ENCODE peak calls at places on chromosomes 4 and X, in five cellular contexts. One of them, this sample, is unnamed.

GRCh38 chr4:56630876-56631666 is 50.0 kb downstream of the HOPX start:
- DNase-seq in AG10803: peak
- DNase-seq in A549: no peak
- DNase-seq in AG04450: no peak
- DNase-seq in esophagus muscularis mucosa: no peak
- DNase-seq in this sample: no peak

GRCh38 chr4:68361146-68361589 is 11.3 kb upstream of the YTHDC1 start:
- DNase-seq in AG10803: peak
- DNase-seq in A549: no peak
- DNase-seq in AG04450: no peak
- DNase-seq in esophagus muscularis mucosa: no peak
- DNase-seq in this sample: peak

GRCh38 chrX:9729161-9729885 is 36.3 kb downstream of the GPR143 start:
- DNase-seq in AG10803: peak
- DNase-seq in A549: no peak
- DNase-seq in AG04450: no peak
- DNase-seq in esophagus muscularis mucosa: no peak
- DNase-seq in this sample: peak

GRCh38 chr4:22473268-22473667 is 42.6 kb downstream of the ADGRA3 start:
- DNase-seq in AG10803: peak
- DNase-seq in A549: no peak
- DNase-seq in AG04450: no peak
- DNase-seq in esophagus muscularis mucosa: no peak
- DNase-seq in this sample: peak

GRCh38 chrX:152993933-152994332 is at the start of gene PNMA5:
- DNase-seq in AG10803: no peak
- DNase-seq in A549: no peak
- DNase-seq in AG04450: no peak
- DNase-seq in esophagus muscularis mucosa: no peak
- DNase-seq in this sample: no peak

GRCh38 chr4:7635435-7635834 is 200.7 kb upstream of the PSAPL1 start:
- DNase-seq in AG10803: no peak
- DNase-seq in A549: no peak
- DNase-seq in AG04450: no peak
- DNase-seq in esophagus muscularis mucosa: no peak
- DNase-seq in this sample: no peak

GRCh38 chr4:93791570-93792195 is 36.9 kb upstream of the ATOH1 start:
- DNase-seq in AG10803: peak
- DNase-seq in A549: peak
- DNase-seq in AG04450: peak
- DNase-seq in esophagus muscularis mucosa: no peak
- DNase-seq in this sample: peak

GRCh38 chr4:52241916-52242315 is 190.8 kb downstream of the SPATA18 start:
- DNase-seq in AG10803: peak
- DNase-seq in A549: no peak
- DNase-seq in AG04450: no peak
- DNase-seq in esophagus muscularis mucosa: no peak
- DNase-seq in this sample: peak

GRCh38 chr4:128145727-128146126 is 84.6 kb downstream of the LARP1B start:
- DNase-seq in AG10803: no peak
- DNase-seq in A549: no peak
- DNase-seq in AG04450: no peak
- DNase-seq in esophagus muscularis mucosa: no peak
- DNase-seq in this sample: no peak

GRCh38 chr4:31518796-31519250 is 798.7 kb downstream of the PCDH7 start:
- DNase-seq in AG10803: peak
- DNase-seq in A549: no peak
- DNase-seq in AG04450: no peak
- DNase-seq in esophagus muscularis mucosa: no peak
- DNase-seq in this sample: peak

GRCh38 chr4:127580891-127581290 is 51.9 kb upstream of the INTU start:
- DNase-seq in AG10803: no peak
- DNase-seq in A549: no peak
- DNase-seq in AG04450: no peak
- DNase-seq in esophagus muscularis mucosa: no peak
- DNase-seq in this sample: no peak

GRCh38 chrX:116657071-116657470 is 194.3 kb upstream of the CT83 start:
- DNase-seq in AG10803: no peak
- DNase-seq in A549: no peak
- DNase-seq in AG04450: no peak
- DNase-seq in esophagus muscularis mucosa: no peak
- DNase-seq in this sample: no peak

GRCh38 chrX:152212969-152213368 is 74.6 kb upstream of the MAGEA10 start:
- DNase-seq in AG10803: no peak
- DNase-seq in A549: no peak
- DNase-seq in AG04450: no peak
- DNase-seq in esophagus muscularis mucosa: no peak
- DNase-seq in this sample: no peak

GRCh38 chrX:154443479-154443910 is 446 bp upstream of the FAM50A start:
- DNase-seq in AG10803: no peak
- DNase-seq in A549: no peak
- DNase-seq in AG04450: no peak
- DNase-seq in esophagus muscularis mucosa: no peak
- DNase-seq in this sample: peak

GRCh38 chrX:1249101-1249887 is 19.3 kb upstream of the CSF2RA start:
- DNase-seq in AG10803: peak
- DNase-seq in A549: no peak
- DNase-seq in AG04450: no peak
- DNase-seq in esophagus muscularis mucosa: no peak
- DNase-seq in this sample: peak

GRCh38 chr4:140156529-140157171 is 2.7 kb upstream of the MAML3 start:
- DNase-seq in AG10803: peak
- DNase-seq in A549: no peak
- DNase-seq in AG04450: no peak
- DNase-seq in esophagus muscularis mucosa: no peak
- DNase-seq in this sample: no peak

GRCh38 chr4:109588176-109588575 is 28.1 kb downstream of the MCUB start:
- DNase-seq in AG10803: no peak
- DNase-seq in A549: no peak
- DNase-seq in AG04450: no peak
- DNase-seq in esophagus muscularis mucosa: no peak
- DNase-seq in this sample: no peak

GRCh38 chr4:139918591-139918990 is 235.4 kb downstream of the MAML3 start:
- DNase-seq in AG10803: no peak
- DNase-seq in A549: no peak
- DNase-seq in AG04450: no peak
- DNase-seq in esophagus muscularis mucosa: peak
- DNase-seq in this sample: no peak

GRCh38 chrX:130758072-130758471 is 144.9 kb downstream of the ENOX2 start:
- DNase-seq in AG10803: no peak
- DNase-seq in A549: no peak
- DNase-seq in AG04450: no peak
- DNase-seq in esophagus muscularis mucosa: no peak
- DNase-seq in this sample: no peak

GRCh38 chrX:123971963-123972362 is 10.5 kb downstream of the STAG2 start:
- DNase-seq in AG10803: no peak
- DNase-seq in A549: no peak
- DNase-seq in AG04450: no peak
- DNase-seq in esophagus muscularis mucosa: no peak
- DNase-seq in this sample: peak

GRCh38 chrX:5829469-5829868 is 399.2 kb downstream of the NLGN4X start:
- DNase-seq in AG10803: no peak
- DNase-seq in A549: no peak
- DNase-seq in AG04450: no peak
- DNase-seq in esophagus muscularis mucosa: no peak
- DNase-seq in this sample: no peak

GRCh38 chrX:53073115-53073581 is 9.0 kb upstream of the TSPYL2 start:
- DNase-seq in AG10803: no peak
- DNase-seq in A549: no peak
- DNase-seq in AG04450: no peak
- DNase-seq in esophagus muscularis mucosa: no peak
- DNase-seq in this sample: no peak

GRCh38 chr4:88672987-88673386 is 24.6 kb downstream of the NAP1L5 start:
- DNase-seq in AG10803: peak
- DNase-seq in A549: no peak
- DNase-seq in AG04450: no peak
- DNase-seq in esophagus muscularis mucosa: no peak
- DNase-seq in this sample: peak

GRCh38 chr4:95728145-95728544 is 111.7 kb upstream of the PDHA2 start:
- DNase-seq in AG10803: no peak
- DNase-seq in A549: no peak
- DNase-seq in AG04450: no peak
- DNase-seq in esophagus muscularis mucosa: no peak
- DNase-seq in this sample: peak

GRCh38 chr4:141416219-141416618 is 195.5 kb downstream of the ZNF330 start:
- DNase-seq in AG10803: peak
- DNase-seq in A549: no peak
- DNase-seq in AG04450: no peak
- DNase-seq in esophagus muscularis mucosa: no peak
- DNase-seq in this sample: peak

GRCh38 chrX:9379697-9380551 is 84.9 kb upstream of the TBL1X start:
- DNase-seq in AG10803: no peak
- DNase-seq in A549: peak
- DNase-seq in AG04450: no peak
- DNase-seq in esophagus muscularis mucosa: no peak
- DNase-seq in this sample: peak

GRCh38 chrX:139969286-139969685 is 4.0 kb upstream of the CXorf66 start:
- DNase-seq in AG10803: no peak
- DNase-seq in A549: no peak
- DNase-seq in AG04450: no peak
- DNase-seq in esophagus muscularis mucosa: no peak
- DNase-seq in this sample: no peak

GRCh38 chrX:127574829-127575228 is 477.4 kb downstream of the ACTRT1 start:
- DNase-seq in AG10803: no peak
- DNase-seq in A549: no peak
- DNase-seq in AG04450: no peak
- DNase-seq in esophagus muscularis mucosa: no peak
- DNase-seq in this sample: no peak

GRCh38 chr4:41866799-41867677 is 68.2 kb upstream of the TMEM33 start:
- DNase-seq in AG10803: no peak
- DNase-seq in A549: no peak
- DNase-seq in AG04450: no peak
- DNase-seq in esophagus muscularis mucosa: no peak
- DNase-seq in this sample: no peak

GRCh38 chrX:94162971-94163370 is 489.0 kb downstream of the FAM133A start:
- DNase-seq in AG10803: no peak
- DNase-seq in A549: no peak
- DNase-seq in AG04450: no peak
- DNase-seq in esophagus muscularis mucosa: no peak
- DNase-seq in this sample: no peak

GRCh38 chrX:143437439-143437838 is 79.8 kb downstream of the SPANXN3 start:
- DNase-seq in AG10803: no peak
- DNase-seq in A549: no peak
- DNase-seq in AG04450: no peak
- DNase-seq in esophagus muscularis mucosa: no peak
- DNase-seq in this sample: peak
- TF ChIP-seq CTCF in AG10803: no peak
- TF ChIP-seq CTCF in A549: no peak
- TF ChIP-seq CTCF in AG04450: no peak
- TF ChIP-seq CTCF in esophagus muscularis mucosa: no peak
- TF ChIP-seq CTCF in this sample: peak

DNA sequence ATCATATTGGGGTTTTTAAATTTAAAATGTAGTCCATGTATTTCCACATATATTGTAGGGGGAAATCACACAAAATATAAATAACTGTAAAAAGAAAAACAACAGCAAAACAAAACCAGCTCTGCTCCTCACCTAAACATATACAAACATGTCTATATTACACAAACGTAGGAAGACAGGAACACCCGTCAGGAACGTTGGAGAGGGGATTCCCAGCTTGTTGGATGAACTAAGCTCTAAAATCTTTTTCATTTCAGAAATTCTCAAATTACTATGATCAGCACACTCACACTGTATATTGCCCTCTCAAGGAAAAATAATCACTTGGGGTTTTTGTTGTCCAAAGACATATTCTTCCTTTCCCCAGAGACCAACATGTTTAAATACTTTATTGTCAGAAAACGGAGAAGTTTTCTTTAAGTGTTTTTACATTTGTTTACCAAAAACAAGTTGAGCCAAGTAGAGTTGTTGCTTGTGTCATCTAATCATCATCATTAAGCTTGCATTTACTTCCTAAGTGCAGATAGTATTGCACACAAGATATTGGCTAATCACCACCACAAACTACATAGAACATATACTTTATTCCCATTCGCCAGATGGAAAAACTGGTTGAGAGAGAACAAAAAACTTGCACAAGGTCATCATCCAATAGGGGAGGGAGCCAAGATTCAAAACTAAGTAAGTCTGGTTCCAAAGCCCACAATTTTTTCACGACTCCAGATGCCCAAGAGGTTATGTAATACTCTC is 2.4 kb upstream of the TLR10 start:
- DNase-seq in AG10803: no peak
- DNase-seq in A549: no peak
- DNase-seq in AG04450: no peak
- DNase-seq in esophagus muscularis mucosa: no peak
- DNase-seq in this sample: no peak
- H3K4me3 ChIP-seq in AG10803: no peak
- H3K4me3 ChIP-seq in A549: no peak
- H3K4me3 ChIP-seq in AG04450: no peak
- H3K4me3 ChIP-seq in esophagus muscularis mucosa: no peak
- H3K4me3 ChIP-seq in this sample: no peak

GRCh38 chr4:5399790-5400421 is 308.5 kb downstream of the EVC2 start:
- DNase-seq in AG10803: peak
- DNase-seq in A549: peak
- DNase-seq in AG04450: peak
- DNase-seq in esophagus muscularis mucosa: no peak
- DNase-seq in this sample: peak
- TF ChIP-seq CTCF in AG10803: peak
- TF ChIP-seq CTCF in A549: peak
- TF ChIP-seq CTCF in AG04450: peak
- TF ChIP-seq CTCF in esophagus muscularis mucosa: no peak
- TF ChIP-seq CTCF in this sample: peak

DNA sequence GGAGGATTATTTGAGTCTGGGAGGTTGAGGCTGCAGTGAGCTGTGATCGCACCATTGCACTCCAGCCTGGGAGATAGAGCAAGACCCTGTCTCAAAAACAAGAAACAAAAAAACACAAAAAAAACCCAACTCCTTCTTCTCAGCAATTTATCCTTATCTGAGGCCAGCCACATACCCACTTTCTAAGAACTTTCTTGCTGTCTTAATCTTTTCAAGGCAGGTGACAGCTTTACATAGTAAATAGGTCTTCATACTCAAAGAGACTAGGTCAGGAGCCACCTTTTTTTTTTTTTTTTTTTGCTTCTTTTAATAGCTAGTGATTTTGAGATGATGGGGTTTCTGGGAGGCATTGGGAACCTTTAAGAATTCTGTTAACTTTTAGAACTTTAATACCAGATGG is 26.1 kb upstream of the ZCCHC13 start:
- DNase-seq in AG10803: no peak
- DNase-seq in A549: no peak
- DNase-seq in AG04450: no peak
- DNase-seq in esophagus muscularis mucosa: no peak
- DNase-seq in this sample: no peak
- H3K4me3 ChIP-seq in AG10803: no peak
- H3K4me3 ChIP-seq in A549: no peak
- H3K4me3 ChIP-seq in AG04450: no peak
- H3K4me3 ChIP-seq in esophagus muscularis mucosa: no peak
- H3K4me3 ChIP-seq in this sample: no peak